ENCODE peak calls at places on chromosomes 7 and 10, in seven cellular contexts. O, K, R, S, F, T and A are unnamed samples.

GRCh38 chr7:100418930-100419659 is 9.4 kb downstream of the ZCWPW1 start:
- DNase-seq in O (no peak), K (no peak), R (no peak), S (no peak), F (no peak), T (no peak), A (no peak)

GRCh38 chr7:24842449-24843241 is 85.4 kb upstream of the GSDME start:
- DNase-seq in O (no peak), K (no peak), R (no peak), S (no peak), F (no peak), T (peak), A (peak)

GRCh38 chr10:132960071-132960472 is 17.7 kb upstream of the CFAP46 start:
- DNase-seq in O (no peak), K (no peak), R (peak), S (no peak), F (no peak), T (no peak), A (no peak)

GRCh38 chr10:17387861-17388503 is 66.4 kb downstream of the ST8SIA6 start:
- DNase-seq in O (no peak), K (no peak), R (no peak), S (no peak), F (no peak), T (no peak), A (no peak)

GRCh38 chr10:16367899-16368298 is 68.9 kb upstream of the PTER start:
- DNase-seq in O (no peak), K (no peak), R (no peak), S (no peak), F (no peak), T (no peak), A (no peak)

GRCh38 chr7:128937647-128938523 is at the start of gene IRF5:
- DNase-seq in O (no peak), K (no peak), R (peak), S (peak), F (peak), T (no peak), A (no peak)

GRCh38 chr10:111211756-111212155 is 134.9 kb downstream of the ADRA2A start:
- DNase-seq in O (no peak), K (no peak), R (no peak), S (no peak), F (no peak), T (no peak), A (no peak)

GRCh38 chr10:91613411-91614253 is 19.2 kb downstream of the PPP1R3C start:
- DNase-seq in O (no peak), K (peak), R (no peak), S (peak), F (no peak), T (peak), A (peak)

GRCh38 chr10:112593023-112593422 is 146.0 kb downstream of the VTI1A start:
- DNase-seq in O (no peak), K (no peak), R (no peak), S (no peak), F (no peak), T (no peak), A (no peak)

GRCh38 chr10:43960477-43960876 is 311.8 kb upstream of the ZNF32 start:
- DNase-seq in O (no peak), K (no peak), R (peak), S (no peak), F (no peak), T (no peak), A (no peak)

GRCh38 chr10:71852335-71852937 is 1.4 kb upstream of the PSAP start:
- DNase-seq in O (no peak), K (no peak), R (peak), S (no peak), F (peak), T (no peak), A (no peak)

GRCh38 chr7:20577362-20578069 is 38.0 kb upstream of the ABCB5 start:
- DNase-seq in O (no peak), K (no peak), R (no peak), S (no peak), F (no peak), T (no peak), A (no peak)

GRCh38 chr10:100043796-100044195 is 34.0 kb upstream of the DNMBP start:
- DNase-seq in O (no peak), K (no peak), R (no peak), S (peak), F (no peak), T (peak), A (peak)

GRCh38 chr7:141646826-141647480 is 55.0 kb downstream of the DENND11 start:
- DNase-seq in O (no peak), K (no peak), R (no peak), S (no peak), F (no peak), T (no peak), A (peak)

GRCh38 chr10:72831696-72832355 is 61.7 kb upstream of the OIT3 start:
- DNase-seq in O (no peak), K (no peak), R (no peak), S (no peak), F (no peak), T (no peak), A (peak)

GRCh38 chr7:70619130-70619529 is 512.8 kb upstream of the GALNT17 start:
- DNase-seq in O (no peak), K (no peak), R (no peak), S (no peak), F (no peak), T (no peak), A (no peak)

GRCh38 chr10:122014652-122015248 is 25.8 kb downstream of the TACC2 start:
- DNase-seq in O (no peak), K (no peak), R (no peak), S (no peak), F (peak), T (no peak), A (no peak)

GRCh38 chr10:132058111-132058745 is 7.5 kb upstream of the JAKMIP3 start:
- DNase-seq in O (no peak), K (no peak), R (peak), S (no peak), F (no peak), T (no peak), A (no peak)

GRCh38 chr7:66883716-66884115 is 37.3 kb upstream of the TMEM248 start:
- DNase-seq in O (no peak), K (no peak), R (no peak), S (no peak), F (no peak), T (no peak), A (no peak)

GRCh38 chr10:99958287-99958686 is 51.5 kb downstream of the DNMBP start:
- DNase-seq in O (no peak), K (no peak), R (no peak), S (no peak), F (no peak), T (no peak), A (peak)

GRCh38 chr7:134547738-134548054 is 1.2 kb upstream of the AKR1B15 start:
- DNase-seq in O (no peak), K (peak), R (peak), S (peak), F (peak), T (peak), A (peak)

GRCh38 chr10:79336739-79337138 is 10.5 kb upstream of the PPIF start:
- DNase-seq in O (no peak), K (no peak), R (peak), S (no peak), F (no peak), T (no peak), A (no peak)

GRCh38 chr7:93968911-93969620 is 35.1 kb downstream of the BET1 start:
- DNase-seq in O (no peak), K (no peak), R (no peak), S (no peak), F (no peak), T (no peak), A (no peak)

GRCh38 chr10:91935886-91936285 is 12.3 kb downstream of the BTAF1 start:
- DNase-seq in O (no peak), K (no peak), R (no peak), S (no peak), F (no peak), T (no peak), A (no peak)

GRCh38 chr10:126073606-126074005 is 177.2 kb downstream of the FANK1 start:
- DNase-seq in O (no peak), K (no peak), R (no peak), S (no peak), F (no peak), T (no peak), A (no peak)

GRCh38 chr10:102334106-102334505 is 61.4 kb upstream of the NFKB2 start:
- DNase-seq in O (no peak), K (no peak), R (peak), S (no peak), F (no peak), T (no peak), A (peak)

GRCh38 chr7:107691713-107692112 is 31.1 kb downstream of the SLC26A4 start:
- DNase-seq in O (no peak), K (no peak), R (no peak), S (no peak), F (no peak), T (no peak), A (peak)

GRCh38 chr7:24911213-24911603 is 68.8 kb downstream of the OSBPL3 start:
- DNase-seq in O (peak), K (peak), R (no peak), S (no peak), F (no peak), T (no peak), A (no peak)

GRCh38 chr10:48745662-48746245 is 61.1 kb downstream of the WDFY4 start:
- DNase-seq in O (no peak), K (peak), R (no peak), S (no peak), F (no peak), T (no peak), A (no peak)

GRCh38 chr10:109762556-109762955 is 160.8 kb downstream of the XPNPEP1 start:
- DNase-seq in O (no peak), K (no peak), R (no peak), S (no peak), F (no peak), T (no peak), A (no peak)

GRCh38 chr7:28530175-28531142 is 118.1 kb downstream of the CREB5 start:
- DNase-seq in O (no peak), K (no peak), R (no peak), S (no peak), F (no peak), T (no peak), A (no peak)

GRCh38 chr7:375491-375821 is 85.5 kb downstream of the FOXL3 start:
- DNase-seq in O (no peak), K (no peak), R (peak), S (no peak), F (peak), T (no peak), A (no peak)

GRCh38 chr7:148962515-148962822 is 65.8 kb downstream of the PDIA4 start:
- DNase-seq in O (no peak), K (no peak), R (no peak), S (no peak), F (no peak), T (no peak), A (no peak)

GRCh38 chr7:148962823-148963582 is 65.3 kb downstream of the PDIA4 start:
- DNase-seq in O (peak), K (peak), R (peak), S (peak), F (peak), T (peak), A (peak)

GRCh38 chr7:148967032-148967372 is 61.3 kb downstream of the PDIA4 start:
- DNase-seq in O (no peak), K (no peak), R (no peak), S (no peak), F (no peak), T (no peak), A (no peak)

GRCh38 chr7:148964510-148965267 is 63.6 kb downstream of the PDIA4 start:
- DNase-seq in O (no peak), K (no peak), R (no peak), S (no peak), F (no peak), T (no peak), A (no peak)

DNA sequence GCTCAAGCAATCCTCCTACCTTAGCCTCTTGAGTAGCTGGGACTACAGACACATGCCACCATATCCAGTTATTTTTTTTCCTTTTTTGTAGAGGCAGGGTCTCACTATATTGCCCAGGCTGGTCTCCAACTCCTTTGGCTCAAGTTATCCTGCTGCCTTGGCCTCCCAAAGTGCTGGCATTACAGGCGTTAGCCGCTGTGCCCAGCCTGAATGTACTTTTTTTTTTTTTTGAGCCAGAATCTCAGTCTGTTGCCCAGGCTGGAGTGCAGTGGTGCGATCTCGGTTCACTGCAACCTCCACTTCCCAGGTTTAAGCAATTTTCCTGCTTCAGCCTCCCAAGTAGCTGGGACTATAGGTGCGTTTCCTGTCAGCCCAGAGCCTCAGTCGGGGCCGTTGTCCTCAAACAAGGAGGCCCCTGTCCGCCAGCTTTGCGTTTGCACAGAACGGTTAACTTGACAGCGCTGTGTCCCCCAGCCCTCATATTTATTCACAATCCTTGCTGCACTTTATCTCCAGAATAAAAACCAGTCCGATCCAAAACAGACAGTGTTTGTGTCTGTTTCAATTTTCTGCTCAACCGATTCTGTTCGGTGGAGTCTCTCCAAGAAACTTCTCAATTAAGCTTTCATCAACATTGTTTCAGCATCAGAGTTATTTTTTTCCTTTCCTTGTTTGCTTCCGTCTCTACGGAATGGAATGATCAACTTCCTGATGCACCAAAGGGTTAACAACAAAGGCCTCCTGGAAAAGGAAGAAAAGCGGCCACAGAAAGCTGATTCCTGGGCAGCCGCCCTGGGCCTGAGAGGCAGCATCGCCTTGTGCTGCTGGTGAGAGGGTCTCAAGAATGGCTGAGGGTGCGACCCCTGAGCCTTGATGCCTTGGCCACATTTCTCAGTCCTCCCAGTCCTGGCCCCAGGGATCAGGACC is 64.5 kb downstream of the PDIA4 start:
- DNase-seq in O (no peak), K (no peak), R (no peak), S (no peak), F (peak), T (no peak), A (no peak)
- H3K4me3 ChIP-seq in O (no peak), K (peak), R (peak), S (peak), F (peak), T (peak), A (peak)

DNA sequence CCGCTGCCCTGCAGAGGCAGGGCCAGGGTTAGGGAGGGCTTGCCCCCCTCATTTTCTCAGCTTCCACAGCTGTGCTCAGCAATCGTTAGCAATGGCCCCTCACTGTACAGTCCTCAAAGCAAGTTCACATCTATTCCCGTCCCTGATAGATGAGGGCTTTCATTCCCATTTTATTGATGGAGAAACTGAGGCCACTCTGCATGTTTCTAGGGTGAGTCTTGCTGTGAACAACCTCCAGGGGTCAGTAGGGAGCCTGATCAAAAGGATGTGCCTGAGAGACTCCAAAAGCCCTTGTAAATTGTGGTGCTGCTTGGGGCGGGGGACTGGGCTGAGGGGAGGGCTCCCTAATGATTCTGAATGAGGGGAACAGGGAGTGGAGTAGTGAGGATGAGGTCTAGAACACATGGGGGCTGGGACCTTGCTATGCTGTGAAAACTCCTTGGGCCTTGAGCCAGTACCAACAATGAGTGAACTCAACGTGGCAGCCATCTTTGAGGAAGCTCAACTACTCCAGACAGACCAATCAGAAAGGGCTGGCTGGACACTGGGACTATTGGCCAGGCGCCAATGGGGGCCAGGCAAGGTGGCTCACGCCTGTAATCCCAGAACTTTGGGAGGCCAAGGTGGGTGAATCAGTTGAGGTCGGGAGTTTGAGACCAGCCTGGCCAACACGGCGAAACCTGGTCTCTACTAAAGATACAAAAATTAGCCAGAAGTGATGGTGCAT is 6.7 kb upstream of the GRIFIN start:
- DNase-seq in O (peak), K (no peak), R (no peak), S (no peak), F (no peak), T (no peak), A (peak)
- TF ChIP-seq CTCF in O (no peak), K (no peak), R (no peak), S (no peak), F (no peak), T (no peak), A (no peak)

GRCh38 chr10:97399843-97400545 is 1.1 kb downstream of the RRP12 start:
- DNase-seq in O (peak), K (peak), R (no peak), S (peak), F (peak), T (no peak), A (peak)

GRCh38 chr10:97404044-97404443 is 2.9 kb upstream of the RRP12 start:
- DNase-seq in O (no peak), K (no peak), R (no peak), S (no peak), F (no peak), T (no peak), A (no peak)

GRCh38 chr10:97406064-97406463 is 4.9 kb upstream of the RRP12 start:
- DNase-seq in O (no peak), K (no peak), R (no peak), S (no peak), F (no peak), T (no peak), A (no peak)

GRCh38 chr10:97400665-97401454 is at the start of gene RRP12:
- DNase-seq in O (peak), K (peak), R (peak), S (peak), F (peak), T (peak), A (peak)

DNA sequence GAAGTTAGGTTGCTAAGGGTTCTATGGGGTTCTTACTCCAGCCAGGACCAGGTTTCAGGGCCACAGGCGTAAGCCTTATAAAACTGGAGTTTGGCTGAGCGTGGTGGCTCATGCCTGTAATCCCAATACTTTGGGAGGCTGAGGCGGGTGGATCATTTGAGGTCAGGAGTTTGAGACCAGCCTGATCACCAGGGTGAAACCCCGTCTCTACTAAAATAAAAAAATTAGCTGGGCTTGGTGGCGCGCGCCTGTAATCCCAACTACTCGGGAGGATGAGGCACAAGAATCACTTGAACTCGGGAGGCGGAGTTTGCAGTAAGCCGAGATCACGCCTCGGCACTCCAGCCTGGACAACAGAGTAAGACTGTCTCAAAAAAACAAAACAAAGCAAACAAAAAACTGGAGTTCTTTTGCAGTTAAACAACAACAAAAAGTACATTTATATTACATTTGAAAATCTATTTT is 347 bp upstream of the RRP12 start:
- DNase-seq in O (no peak), K (no peak), R (no peak), S (no peak), F (no peak), T (no peak), A (no peak)
- H3K4me3 ChIP-seq in O (peak), K (peak), R (peak), S (peak), F (peak), T (peak), A (peak)

GRCh38 chr7:115682507-115682906 is 348.1 kb downstream of the TFEC start:
- DNase-seq in O (no peak), K (no peak), R (no peak), S (no peak), F (peak), T (no peak), A (no peak)

GRCh38 chr7:115680921-115681320 is 349.6 kb downstream of the TFEC start:
- DNase-seq in O (no peak), K (no peak), R (no peak), S (no peak), F (no peak), T (no peak), A (no peak)

GRCh38 chr7:115679423-115679822 is 351.1 kb downstream of the TFEC start:
- DNase-seq in O (no peak), K (no peak), R (no peak), S (no peak), F (no peak), T (no peak), A (no peak)

GRCh38 chr7:115678049-115678982 is 352.2 kb downstream of the TFEC start:
- DNase-seq in O (no peak), K (no peak), R (no peak), S (no peak), F (peak), T (peak), A (peak)

GRCh38 chr7:115679976-115680375 is 350.6 kb downstream of the TFEC start:
- DNase-seq in O (no peak), K (no peak), R (no peak), S (no peak), F (peak), T (peak), A (peak)
- TF ChIP-seq CTCF in O (no peak), K (no peak), R (peak), S (peak), F (peak), T (peak), A (peak)

DNA sequence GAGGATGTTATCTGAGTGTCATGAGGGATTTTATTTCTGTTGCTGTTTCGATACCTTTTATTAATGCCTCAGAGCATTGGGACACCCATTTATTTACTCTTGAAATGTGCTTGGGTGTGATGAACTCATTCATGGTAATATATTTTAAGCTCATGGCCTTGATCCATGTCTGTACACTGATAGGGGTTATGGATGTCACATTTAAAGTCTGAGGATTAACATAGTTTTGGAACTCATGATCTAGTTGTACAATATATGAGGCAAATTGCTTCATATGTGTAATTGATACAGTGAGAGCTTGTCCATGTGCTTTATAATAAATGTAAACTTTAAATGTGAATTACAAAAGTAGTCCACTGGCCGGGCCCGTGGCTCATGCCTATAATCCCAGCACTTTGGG is 23.0 kb upstream of the ZRANB1 start:
- DNase-seq in O (no peak), K (no peak), R (no peak), S (no peak), F (no peak), T (no peak), A (no peak)
- H3K4me3 ChIP-seq in O (no peak), K (peak), R (peak), S (peak), F (no peak), T (peak), A (peak)